ENCODE peak calls at places on chromosome 9, in six cellular contexts. One of them, this sample, is unnamed.

GRCh38 chr9:77999231-77999631 is 32.4 kb downstream of the GNAQ start:
- DNase-seq in T-helper 2 cell: no peak
- DNase-seq in spleen: no peak
- DNase-seq in progenitor cell of endocrine pancreas: no peak
- DNase-seq in uterus: no peak
- DNase-seq in Daoy: no peak
- DNase-seq in this sample: no peak

GRCh38 chr9:121989010-121989409 is 104.1 kb downstream of the TTLL11 start:
- DNase-seq in Daoy: peak
- DNase-seq in spleen: no peak
- DNase-seq in uterus: no peak
- DNase-seq in T-helper 2 cell: no peak
- DNase-seq in progenitor cell of endocrine pancreas: no peak
- DNase-seq in this sample: no peak

GRCh38 chr9:126615251-126615790 is 1.6 kb downstream of the LMX1B start:
- DNase-seq in uterus: no peak
- DNase-seq in Daoy: peak
- DNase-seq in T-helper 2 cell: no peak
- DNase-seq in spleen: no peak
- DNase-seq in progenitor cell of endocrine pancreas: no peak
- DNase-seq in this sample: peak

GRCh38 chr9:121440265-121440664 is 59.4 kb downstream of the GGTA1 start:
- DNase-seq in progenitor cell of endocrine pancreas: no peak
- DNase-seq in spleen: no peak
- DNase-seq in Daoy: peak
- DNase-seq in T-helper 2 cell: no peak
- DNase-seq in uterus: no peak
- DNase-seq in this sample: no peak

GRCh38 chr9:31100311-31100710 is 1284.1 kb upstream of the ACO1 start:
- DNase-seq in progenitor cell of endocrine pancreas: no peak
- DNase-seq in Daoy: no peak
- DNase-seq in T-helper 2 cell: no peak
- DNase-seq in spleen: no peak
- DNase-seq in uterus: no peak
- DNase-seq in this sample: no peak

GRCh38 chr9:91383577-91383976 is 21.9 kb upstream of the AUH start:
- DNase-seq in uterus: no peak
- DNase-seq in spleen: no peak
- DNase-seq in Daoy: no peak
- DNase-seq in T-helper 2 cell: no peak
- DNase-seq in progenitor cell of endocrine pancreas: no peak
- DNase-seq in this sample: no peak

GRCh38 chr9:91436841-91437240 is 13.2 kb upstream of the NFIL3 start:
- DNase-seq in Daoy: no peak
- DNase-seq in T-helper 2 cell: no peak
- DNase-seq in progenitor cell of endocrine pancreas: no peak
- DNase-seq in uterus: no peak
- DNase-seq in spleen: no peak
- DNase-seq in this sample: no peak

GRCh38 chr9:523444-523843 is 308.8 kb downstream of the DOCK8 start:
- DNase-seq in spleen: no peak
- DNase-seq in Daoy: no peak
- DNase-seq in uterus: no peak
- DNase-seq in progenitor cell of endocrine pancreas: no peak
- DNase-seq in T-helper 2 cell: no peak
- DNase-seq in this sample: no peak

GRCh38 chr9:29214702-29215248 is 1641.5 kb upstream of the C9orf72 start:
- DNase-seq in T-helper 2 cell: no peak
- DNase-seq in spleen: no peak
- DNase-seq in Daoy: no peak
- DNase-seq in progenitor cell of endocrine pancreas: peak
- DNase-seq in uterus: no peak
- DNase-seq in this sample: no peak

GRCh38 chr9:128902351-128903078 is 18.3 kb upstream of the PHYHD1 start:
- DNase-seq in T-helper 2 cell: peak
- DNase-seq in uterus: peak
- DNase-seq in Daoy: peak
- DNase-seq in progenitor cell of endocrine pancreas: no peak
- DNase-seq in spleen: peak
- DNase-seq in this sample: no peak

GRCh38 chr9:116576386-116576785 is 110.7 kb upstream of the TRIM32 start:
- DNase-seq in spleen: no peak
- DNase-seq in Daoy: no peak
- DNase-seq in progenitor cell of endocrine pancreas: no peak
- DNase-seq in uterus: no peak
- DNase-seq in T-helper 2 cell: no peak
- DNase-seq in this sample: no peak

GRCh38 chr9:90841213-90841612 is 39.6 kb downstream of the SYK start:
- DNase-seq in uterus: no peak
- DNase-seq in T-helper 2 cell: no peak
- DNase-seq in Daoy: no peak
- DNase-seq in progenitor cell of endocrine pancreas: no peak
- DNase-seq in spleen: no peak
- DNase-seq in this sample: no peak

GRCh38 chr9:122180633-122181032 is 20.9 kb downstream of the MORN5 start:
- DNase-seq in progenitor cell of endocrine pancreas: no peak
- DNase-seq in T-helper 2 cell: no peak
- DNase-seq in Daoy: peak
- DNase-seq in uterus: peak
- DNase-seq in spleen: no peak
- DNase-seq in this sample: no peak

GRCh38 chr9:128169492-128169891 is 9.4 kb downstream of the BBLN start:
- DNase-seq in T-helper 2 cell: no peak
- DNase-seq in progenitor cell of endocrine pancreas: no peak
- DNase-seq in uterus: no peak
- DNase-seq in spleen: peak
- DNase-seq in Daoy: no peak
- DNase-seq in this sample: no peak